ENCODE peak calls at places on chromosome 19, in six cellular contexts. U is CD4-positive, alpha-beta memory T cell; X is cardiac muscle cell; R is effector memory CD4-positive, alpha-beta T cell; I is prostate gland; F is esophagus squamous epithelium. N is an unnamed sample.
A peak's percentile ranks its signal among the peaks of the same experiment; 100 is the strongest.

GRCh38 chr19:55635334-55635717 is 5.5 kb upstream of the ZNF580 start:
- DNase-seq in I (no peak), U (no peak), F (no peak), R (no peak), X (no peak), N (no peak)

GRCh38 chr19:2266183-2266993 is 10.2 kb upstream of the JSRP1 start:
- DNase-seq in R (no peak), X (peak; percentile 91), I (peak; percentile 48), F (no peak), U (no peak), N (no peak)

GRCh38 chr19:52351512-52351911 is 15.5 kb downstream of the ZNF610 start:
- DNase-seq in X (no peak), U (no peak), I (no peak), R (no peak), F (no peak), N (peak; percentile 66)

GRCh38 chr19:37999309-38000213 is 92.6 kb downstream of the SIPA1L3 start:
- DNase-seq in I (no peak), F (no peak), X (peak; percentile 97), U (no peak), R (no peak), N (no peak)

GRCh38 chr19:1884291-1884718 is 991 bp downstream of the ABHD17A start:
- DNase-seq in I (no peak), U (peak; percentile 52), F (no peak), R (peak; percentile 54), X (no peak), N (no peak)

GRCh38 chr19:28294395-28294794 is 918.6 kb downstream of the UQCRFS1 start:
- DNase-seq in R (no peak), X (peak; percentile 55), U (no peak), F (no peak), I (no peak), N (no peak)

GRCh38 chr19:31135841-31136240 is 213.4 kb downstream of the TSHZ3 start:
- DNase-seq in F (no peak), U (no peak), R (no peak), X (no peak), I (no peak), N (no peak)

GRCh38 chr19:10811391-10812111 is 24.5 kb downstream of the TMED1 start:
- DNase-seq in F (no peak), X (no peak), U (no peak), I (no peak), R (no peak), N (no peak)

GRCh38 chr19:1395194-1396018 is 5.9 kb downstream of the GAMT start:
- DNase-seq in F (no peak), R (no peak), X (no peak), U (no peak), I (no peak), N (no peak)

GRCh38 chr19:39599116-39599515 is 3.2 kb upstream of the LGALS13 start:
- DNase-seq in I (no peak), R (no peak), F (no peak), U (peak; percentile 2), X (peak; percentile 42), N (no peak)

GRCh38 chr19:47373246-47374240 is 24.4 kb downstream of the DHX34 start:
- DNase-seq in U (no peak), X (no peak), I (no peak), R (no peak), F (no peak), N (no peak)
- H3K36me3 ChIP-seq in U (peaks cover 57% of the 10 kb centered on the region), X (peaks cover 50% of the 10 kb centered on the region), I (peaks cover 27% of the 10 kb centered on the region), R (peaks cover 81% of the 10 kb centered on the region), F (peaks cover 46% of the 10 kb centered on the region), N (peaks cover 93% of the 10 kb centered on the region)

GRCh38 chr19:56821675-56822074 is 18.9 kb downstream of the PEG3 start:
- DNase-seq in I (no peak), X (no peak), F (no peak), R (no peak), U (no peak), N (no peak)

GRCh38 chr19:56823417-56823816 is 17.1 kb downstream of the PEG3 start:
- DNase-seq in F (no peak), U (no peak), X (no peak), R (no peak), I (no peak), N (no peak)

GRCh38 chr19:56821209-56821608 is 19.3 kb downstream of the PEG3 start:
- DNase-seq in U (no peak), X (no peak), F (no peak), I (no peak), R (no peak), N (peak; percentile 18)

GRCh38 chr19:56823956-56824355 is 16.6 kb downstream of the PEG3 start:
- DNase-seq in R (no peak), X (no peak), I (no peak), F (no peak), U (no peak), N (no peak)

DNA sequence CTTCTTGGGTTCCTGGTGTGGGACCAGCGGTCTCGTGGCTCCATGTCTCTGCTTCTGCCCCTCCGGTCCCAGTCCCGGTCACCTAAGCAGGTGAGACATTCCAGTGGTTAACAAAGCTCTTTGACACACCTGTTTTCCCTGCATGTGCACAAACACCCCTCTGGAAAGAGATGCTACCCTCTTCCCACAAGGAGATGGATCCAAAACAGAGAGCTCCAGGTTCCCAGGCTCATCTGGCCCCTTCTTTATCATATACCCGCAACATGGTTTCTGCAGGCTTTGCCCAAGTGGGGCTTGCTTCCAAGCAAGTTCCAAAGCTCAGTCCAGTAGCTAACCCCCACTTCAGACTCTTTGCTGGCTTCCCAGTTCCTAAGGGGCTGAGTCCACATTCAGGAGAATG is 17.8 kb downstream of the PEG3 start:
- DNase-seq in U (no peak), X (no peak), I (no peak), F (no peak), R (no peak), N (no peak)
- H3K36me3 ChIP-seq in U (no peaks in the 10 kb centered on the region), X (no peaks in the 10 kb centered on the region), I (no peaks in the 10 kb centered on the region), F (no peaks in the 10 kb centered on the region), R (no peaks in the 10 kb centered on the region), N (peaks cover 16% of the 10 kb centered on the region)

DNA sequence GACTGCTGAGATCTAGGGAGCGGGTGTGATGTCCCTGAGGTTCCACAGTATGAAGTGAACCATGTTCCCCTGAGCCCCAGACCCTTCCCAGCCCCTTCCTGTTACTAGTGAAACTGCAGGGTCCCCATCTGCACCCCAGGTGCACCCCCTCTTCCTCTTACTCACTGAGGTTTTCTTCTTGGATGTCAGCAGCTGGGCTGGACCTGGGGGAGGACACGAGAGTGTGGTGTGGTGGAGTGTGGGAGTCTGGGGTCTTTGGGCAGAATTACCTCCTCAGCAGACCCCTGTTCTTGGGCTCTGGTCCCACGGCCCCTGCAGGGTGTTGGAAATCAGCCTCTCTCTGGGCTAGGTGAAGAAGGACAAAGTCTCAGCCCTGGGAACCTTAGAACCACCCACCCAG is 3.3 kb upstream of the LILRA6 start:
- DNase-seq in X (no peak), R (no peak), I (no peak), U (no peak), F (no peak), N (no peak)
- H3K36me3 ChIP-seq in X (no peaks in the 10 kb centered on the region), R (no peaks in the 10 kb centered on the region), I (no peaks in the 10 kb centered on the region), U (no peaks in the 10 kb centered on the region), F (no peaks in the 10 kb centered on the region), N (no peaks in the 10 kb centered on the region)

GRCh38 chr19:40672038-40672437 is 18.4 kb downstream of the NUMBL start:
- DNase-seq in U (no peak), R (no peak), I (no peak), F (no peak), X (no peak), N (no peak)
- H3K36me3 ChIP-seq in U (peaks cover 3% of the 10 kb centered on the region), R (peaks cover 29% of the 10 kb centered on the region), I (peaks cover 18% of the 10 kb centered on the region), F (peaks cover 20% of the 10 kb centered on the region), X (peaks cover 15% of the 10 kb centered on the region), N (peaks cover 96% of the 10 kb centered on the region)

DNA sequence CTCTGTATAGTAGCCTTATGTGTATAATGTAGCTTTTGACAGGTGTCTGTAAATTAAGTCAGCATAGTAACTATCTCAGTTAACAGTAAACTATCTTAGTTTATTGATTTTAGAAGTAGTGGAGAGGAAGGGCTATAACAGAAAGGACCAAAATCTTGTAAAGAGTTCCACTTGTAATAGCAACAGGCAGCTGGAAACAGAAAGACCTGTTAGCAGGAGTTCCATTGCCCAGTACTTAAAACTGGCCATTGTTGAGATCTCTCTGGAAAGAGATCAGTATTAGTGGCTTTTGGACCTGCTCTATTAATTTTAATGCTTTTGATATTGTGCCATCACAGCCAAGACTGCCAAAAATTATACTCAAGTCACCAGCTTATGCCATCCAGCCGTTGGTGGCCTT is 32.0 kb upstream of the GARRE1 start:
- DNase-seq in X (no peak), F (no peak), U (no peak), I (no peak), R (no peak), N (no peak)
- H3K36me3 ChIP-seq in X (peaks cover 76% of the 10 kb centered on the region), F (peaks cover 19% of the 10 kb centered on the region), U (peaks cover 45% of the 10 kb centered on the region), I (no peaks in the 10 kb centered on the region), R (peaks cover 64% of the 10 kb centered on the region), N (peaks cover 87% of the 10 kb centered on the region)

DNA sequence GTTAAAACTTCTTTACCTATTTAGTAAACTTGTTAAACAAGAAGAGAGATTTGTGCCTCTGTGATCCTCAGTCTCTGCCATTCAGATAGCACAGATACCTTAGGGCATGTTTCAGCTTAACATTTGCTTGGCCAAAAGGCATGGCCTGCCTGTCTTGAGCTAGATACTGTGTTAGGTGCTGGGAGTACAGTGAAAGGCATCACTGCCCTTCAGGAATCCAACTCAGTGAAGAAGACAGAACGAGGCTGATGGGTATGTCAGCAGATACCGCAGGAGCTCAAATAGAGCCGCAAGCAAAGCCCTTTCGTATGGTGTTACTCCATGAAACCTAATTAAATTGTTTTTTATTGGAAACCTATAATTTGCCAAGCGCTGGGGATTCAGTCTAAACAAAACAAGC is 12.9 kb downstream of the ZNF507 start:
- DNase-seq in R (no peak), U (no peak), F (no peak), I (no peak), X (no peak), N (no peak)
- H3K36me3 ChIP-seq in R (peaks cover 65% of the 10 kb centered on the region), U (peaks cover 69% of the 10 kb centered on the region), F (peaks cover 5% of the 10 kb centered on the region), I (no peaks in the 10 kb centered on the region), X (peaks cover 66% of the 10 kb centered on the region), N (peaks cover 71% of the 10 kb centered on the region)

GRCh38 chr19:43797118-43797517 is 5.1 kb downstream of the LYPD5 start:
- DNase-seq in F (no peak), U (no peak), R (no peak), I (no peak), X (no peak), N (no peak)
- H3K36me3 ChIP-seq in F (no peaks in the 10 kb centered on the region), U (no peaks in the 10 kb centered on the region), R (no peaks in the 10 kb centered on the region), I (no peaks in the 10 kb centered on the region), X (no peaks in the 10 kb centered on the region), N (no peaks in the 10 kb centered on the region)

GRCh38 chr19:44438441-44438840 is 9.8 kb downstream of the ZNF229 start:
- DNase-seq in X (no peak), R (no peak), F (no peak), I (no peak), U (no peak), N (peak; percentile 75)

GRCh38 chr19:44430956-44431355 is 17.3 kb downstream of the ZNF229 start:
- DNase-seq in F (no peak), U (no peak), R (no peak), I (no peak), X (no peak), N (no peak)

DNA sequence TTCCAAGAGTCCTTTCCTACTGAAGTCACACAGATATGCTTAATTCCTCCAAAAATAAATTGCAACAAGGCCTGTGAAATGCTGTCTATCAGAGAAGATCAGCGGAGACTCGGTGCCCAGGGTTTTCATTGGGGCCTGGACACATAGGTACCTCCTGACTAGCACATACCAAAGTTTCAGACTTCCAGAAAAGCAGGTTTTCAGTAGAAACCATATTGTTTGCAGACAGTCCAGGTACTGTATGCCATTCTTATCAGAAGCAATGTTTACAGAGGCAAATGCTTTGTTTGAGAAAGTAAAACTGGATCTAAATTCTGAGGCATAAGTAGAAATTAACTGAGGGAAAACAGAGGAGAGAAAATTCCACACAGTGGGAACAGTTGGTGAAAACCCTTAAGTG is 12.8 kb downstream of the ZNF229 start:
- DNase-seq in I (no peak), F (no peak), U (no peak), R (no peak), X (no peak), N (no peak)
- H3K36me3 ChIP-seq in I (peaks cover 7% of the 10 kb centered on the region), F (no peaks in the 10 kb centered on the region), U (no peaks in the 10 kb centered on the region), R (no peaks in the 10 kb centered on the region), X (peaks cover 5% of the 10 kb centered on the region), N (peaks cover 16% of the 10 kb centered on the region)

GRCh38 chr19:4494691-4495064 is 22.6 kb downstream of the HDGFL2 start:
- DNase-seq in U (no peak), X (no peak), F (no peak), I (no peak), R (no peak), N (no peak)
- H3K36me3 ChIP-seq in U (peaks cover 22% of the 10 kb centered on the region), X (peaks cover 35% of the 10 kb centered on the region), F (peaks cover 35% of the 10 kb centered on the region), I (peaks cover 36% of the 10 kb centered on the region), R (peaks cover 58% of the 10 kb centered on the region), N (peaks cover 66% of the 10 kb centered on the region)

N was measured in WERI-Rb-1.